ENCODE peak calls at places on chromosomes 1 and 21, in seven cellular contexts. G, V, D, A, F, Y and K are unnamed samples. For H3K27me3, the result is how much of the 10 kb centered on the place peaks cover.

GRCh38 chr1:37102656-37103382 is 68.5 kb upstream of the GRIK3 start:
- DNase-seq in G (no peak), V (no peak), D (no peak), A (no peak), F (no peak), Y (no peak), K (no peak)

GRCh38 chr1:54273837-54274192 is 73.8 kb downstream of the MRPL37 start:
- DNase-seq in G (peak), V (peak), D (peak), A (no peak), F (no peak), Y (peak), K (peak)

GRCh38 chr1:36626435-36626834 is 143.7 kb upstream of the CSF3R start:
- DNase-seq in G (no peak), V (no peak), D (no peak), A (no peak), F (no peak), Y (no peak), K (no peak)

GRCh38 chr1:83764209-83764608 is 234.7 kb downstream of the TTLL7 start:
- DNase-seq in G (no peak), V (no peak), D (no peak), A (no peak), F (no peak), Y (no peak), K (no peak)

GRCh38 chr1:86388777-86389176 is 7.3 kb downstream of the ODF2L start:
- DNase-seq in G (no peak), V (no peak), D (peak), A (no peak), F (no peak), Y (peak), K (no peak)

GRCh38 chr1:119606394-119606793 is 41.7 kb downstream of the ZNF697 start:
- DNase-seq in G (no peak), V (no peak), D (no peak), A (no peak), F (no peak), Y (no peak), K (no peak)

GRCh38 chr1:157993179-157994080 is at the start of gene KIRREL1:
- DNase-seq in G (peak), V (peak), D (peak), A (peak), F (peak), Y (peak), K (peak)

GRCh38 chr1:245411245-245411644 is 256.5 kb downstream of the KIF26B start:
- DNase-seq in G (no peak), V (no peak), D (peak), A (no peak), F (no peak), Y (peak), K (no peak)

GRCh38 chr1:156592158-156592909 is 758 bp downstream of the NAXE start:
- DNase-seq in G (no peak), V (no peak), D (no peak), A (no peak), F (no peak), Y (no peak), K (no peak)

GRCh38 chr1:226723640-226724532 is 15.2 kb downstream of the ITPKB start:
- DNase-seq in G (peak), V (peak), D (peak), A (no peak), F (no peak), Y (peak), K (peak)

GRCh38 chr1:168783424-168783823 is 54.4 kb upstream of the DPT start:
- DNase-seq in G (no peak), V (no peak), D (no peak), A (no peak), F (no peak), Y (peak), K (no peak)

GRCh38 chr1:152451254-152451653 is 37.2 kb upstream of the CRNN start:
- DNase-seq in G (no peak), V (no peak), D (no peak), A (no peak), F (no peak), Y (peak), K (no peak)

GRCh38 chr1:17409391-17409811 is 30.1 kb downstream of the RCC2 start:
- DNase-seq in G (no peak), V (peak), D (no peak), A (no peak), F (no peak), Y (no peak), K (peak)

GRCh38 chr1:245235156-245235555 is 80.4 kb downstream of the KIF26B start:
- DNase-seq in G (no peak), V (no peak), D (peak), A (no peak), F (no peak), Y (peak), K (no peak)

GRCh38 chr1:3026581-3027511 is 5.6 kb downstream of the ACTRT2 start:
- DNase-seq in G (no peak), V (no peak), D (no peak), A (no peak), F (no peak), Y (no peak), K (no peak)

GRCh38 chr1:100773444-100773843 is 53.9 kb downstream of the VCAM1 start:
- DNase-seq in G (no peak), V (no peak), D (no peak), A (no peak), F (no peak), Y (peak), K (no peak)

GRCh38 chr1:62494137-62494536 is 57.3 kb downstream of the USP1 start:
- DNase-seq in G (no peak), V (no peak), D (no peak), A (no peak), F (no peak), Y (no peak), K (no peak)

GRCh38 chr1:153841463-153841994 is 66.3 kb downstream of the SLC27A3 start:
- DNase-seq in G (no peak), V (no peak), D (no peak), A (no peak), F (no peak), Y (peak), K (no peak)

GRCh38 chr1:61081637-61082335 is 575 bp upstream of the NFIA start:
- DNase-seq in G (peak), V (peak), D (peak), A (peak), F (peak), Y (peak), K (peak)

GRCh38 chr1:246727594-246727993 is 3.4 kb downstream of the SCCPDH start:
- DNase-seq in G (no peak), V (no peak), D (no peak), A (no peak), F (no peak), Y (no peak), K (no peak)

GRCh38 chr1:87398644-87399043 is 70.0 kb downstream of the LMO4 start:
- DNase-seq in G (no peak), V (no peak), D (no peak), A (no peak), F (no peak), Y (peak), K (no peak)

GRCh38 chr1:8145525-8145924 is 119.4 kb upstream of the ERRFI1 start:
- DNase-seq in G (no peak), V (no peak), D (no peak), A (no peak), F (no peak), Y (no peak), K (no peak)

GRCh38 chr1:53057134-53057533 is 4.9 kb upstream of the PODN start:
- DNase-seq in G (no peak), V (no peak), D (no peak), A (no peak), F (no peak), Y (no peak), K (no peak)

GRCh38 chr21:44702111-44702972 is 5.4 kb downstream of the KRTAP10-12 start:
- DNase-seq in G (no peak), V (no peak), D (no peak), A (no peak), F (peak), Y (no peak), K (no peak)
- H3K27me3 ChIP-seq in G (half or more), V (under half), D (half or more), A (under half), F (under half), Y (half or more), K (half or more)

GRCh38 chr1:972726-973458 is 6.6 kb downstream of the PLEKHN1 start:
- DNase-seq in G (no peak), V (peak), D (no peak), A (no peak), F (no peak), Y (no peak), K (no peak)

GRCh38 chr1:970242-970972 is 4.1 kb downstream of the PLEKHN1 start:
- DNase-seq in G (no peak), V (no peak), D (no peak), A (no peak), F (no peak), Y (no peak), K (no peak)

GRCh38 chr1:973459-974292 is 7.4 kb downstream of the PLEKHN1 start:
- DNase-seq in G (no peak), V (no peak), D (no peak), A (no peak), F (no peak), Y (no peak), K (peak)

GRCh38 chr1:970973-971730 is 4.9 kb downstream of the PLEKHN1 start:
- DNase-seq in G (no peak), V (peak), D (no peak), A (no peak), F (no peak), Y (no peak), K (no peak)

GRCh38 chr1:971751-972506 is 5.6 kb downstream of the PLEKHN1 start:
- DNase-seq in G (no peak), V (peak), D (no peak), A (no peak), F (no peak), Y (no peak), K (no peak)
- H3K27me3 ChIP-seq in G (half or more), V (under half), D (under half), A (under half), F (under half), Y (under half), K (under half)

DNA sequence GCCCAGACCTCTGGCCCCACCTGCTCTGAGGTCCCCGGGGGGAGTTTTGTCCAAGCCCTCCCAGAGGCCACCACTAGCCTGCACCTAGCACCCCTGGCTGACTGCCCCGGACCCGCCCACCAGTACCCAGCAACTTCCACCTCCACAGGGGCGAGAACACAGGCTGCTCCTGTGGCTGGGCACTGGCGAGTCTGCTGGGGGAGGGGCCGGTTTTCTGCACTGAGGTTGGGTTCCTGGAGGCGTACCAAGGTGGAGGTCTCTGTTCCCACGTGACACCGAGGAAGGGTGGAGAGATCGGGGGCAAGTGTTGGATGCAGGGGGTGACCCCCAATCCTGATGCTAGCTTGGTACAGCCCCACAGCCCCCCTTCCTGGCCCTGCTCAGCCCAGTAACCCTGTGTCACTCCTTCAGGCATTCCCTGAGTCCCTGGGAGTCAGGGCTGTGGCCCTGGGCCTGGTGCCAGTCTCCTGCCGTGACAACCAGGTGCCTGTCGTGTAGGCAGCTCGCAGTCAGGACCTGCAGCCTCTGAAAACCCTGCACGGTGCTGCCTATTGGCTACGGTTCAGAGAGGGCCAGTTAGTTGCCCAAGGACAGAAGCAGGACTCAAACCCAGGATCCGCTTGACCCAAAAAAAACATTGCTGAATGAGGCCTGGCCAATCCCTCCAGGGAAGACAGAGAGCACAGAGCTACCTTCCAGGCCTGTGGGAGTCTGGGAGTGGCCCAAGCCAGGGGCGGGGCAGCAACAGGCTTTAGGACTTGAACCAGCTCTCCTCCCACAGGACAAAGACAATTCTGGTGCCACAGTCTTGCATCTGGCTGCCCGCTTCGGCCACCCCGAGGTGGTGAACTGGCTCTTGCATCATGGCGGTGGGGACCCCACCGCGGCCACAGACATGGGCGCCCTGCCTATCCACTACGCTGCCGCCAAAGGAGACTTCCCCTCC is 3.1 kb downstream of the ESPN start:
- DNase-seq in G (peak), V (no peak), D (no peak), A (no peak), F (peak), Y (no peak), K (no peak)
- H3K27me3 ChIP-seq in G (half or more), V (under half), D (half or more), A (under half), F (under half), Y (under half), K (half or more)

GRCh38 chr21:33028271-33028670 is 2.5 kb downstream of the OLIG2 start:
- DNase-seq in G (no peak), V (no peak), D (no peak), A (no peak), F (no peak), Y (no peak), K (no peak)

GRCh38 chr21:33028759-33029511 is 3.2 kb downstream of the OLIG2 start:
- DNase-seq in G (peak), V (no peak), D (peak), A (no peak), F (no peak), Y (peak), K (no peak)

GRCh38 chr21:33026878-33027400 is 1.2 kb downstream of the OLIG2 start:
- DNase-seq in G (peak), V (no peak), D (no peak), A (no peak), F (no peak), Y (peak), K (no peak)

GRCh38 chr21:33026299-33026858 is 644 bp downstream of the OLIG2 start:
- DNase-seq in G (no peak), V (no peak), D (no peak), A (no peak), F (no peak), Y (no peak), K (no peak)

DNA sequence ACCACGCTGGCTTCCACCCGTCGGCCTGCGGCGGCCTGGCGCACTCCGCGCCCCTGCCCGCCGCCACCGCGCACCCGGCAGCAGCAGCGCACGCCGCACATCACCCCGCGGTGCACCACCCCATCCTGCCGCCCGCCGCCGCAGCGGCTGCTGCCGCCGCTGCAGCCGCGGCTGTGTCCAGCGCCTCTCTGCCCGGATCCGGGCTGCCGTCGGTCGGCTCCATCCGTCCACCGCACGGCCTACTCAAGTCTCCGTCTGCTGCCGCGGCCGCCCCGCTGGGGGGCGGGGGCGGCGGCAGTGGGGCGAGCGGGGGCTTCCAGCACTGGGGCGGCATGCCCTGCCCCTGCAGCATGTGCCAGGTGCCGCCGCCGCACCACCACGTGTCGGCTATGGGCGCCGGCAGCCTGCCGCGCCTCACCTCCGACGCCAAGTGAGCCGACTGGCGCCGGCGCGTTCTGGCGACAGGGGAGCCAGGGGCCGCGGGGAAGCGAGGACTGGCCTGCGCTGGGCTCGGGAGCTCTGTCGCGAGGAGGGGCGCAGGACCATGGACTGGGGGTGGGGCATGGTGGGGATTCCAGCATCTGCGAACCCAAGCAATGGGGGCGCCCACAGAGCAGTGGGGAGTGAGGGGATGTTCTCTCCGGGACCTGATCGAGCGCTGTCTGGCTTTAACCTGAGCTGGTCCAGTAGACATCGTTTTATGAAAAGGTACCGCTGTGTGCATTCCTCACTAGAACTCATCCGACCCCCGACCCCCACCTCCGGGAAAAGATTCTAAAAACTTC is 1.9 kb downstream of the OLIG2 start:
- DNase-seq in G (peak), V (no peak), D (no peak), A (no peak), F (no peak), Y (no peak), K (no peak)
- H3K27me3 ChIP-seq in G (half or more), V (half or more), D (half or more), A (under half), F (half or more), Y (half or more), K (half or more)